ENCODE peak calls at places on chromosomes 5 and 9, in nine cellular contexts. I, C, F, M, G, P, S, N and V are unnamed samples.

GRCh38 chr9:135522137-135522877 is 1.1 kb downstream of the LCN1 start:
- DNase-seq in I (no peak), C (no peak), F (no peak), M (no peak), G (no peak), P (no peak), S (peak; percentile 76), N (no peak), V (no peak)

GRCh38 chr9:130144703-130145102 is 27.5 kb upstream of the NCS1 start:
- DNase-seq in I (no peak), C (no peak), F (no peak), M (no peak), G (peak; percentile 37), P (no peak), S (no peak), N (no peak), V (no peak)

GRCh38 chr5:171494452-171495121 is 75.1 kb downstream of the FGF18 start:
- DNase-seq in I (peak; percentile 79), C (peak; percentile 16), F (no peak), M (no peak), G (peak; percentile 66), P (no peak), S (no peak), N (peak; percentile 51), V (no peak)

GRCh38 chr5:134436523-134437339 is 25.1 kb upstream of the CDKN2AIPNL start:
- DNase-seq in I (peak; percentile 79), C (peak; percentile 74), F (peak; percentile 15), M (no peak), G (peak; percentile 52), P (peak; percentile 10), S (no peak), N (peak; percentile 98), V (no peak)

GRCh38 chr9:4555251-4555650 is 65.0 kb downstream of the SLC1A1 start:
- DNase-seq in I (no peak), C (no peak), F (no peak), M (no peak), G (peak; percentile 62), P (no peak), S (no peak), N (peak; percentile 51), V (no peak)

GRCh38 chr5:161696992-161697391 is 11.5 kb downstream of the GABRA6 start:
- DNase-seq in I (no peak), C (no peak), F (no peak), M (no peak), G (no peak), P (no peak), S (no peak), N (no peak), V (no peak)

GRCh38 chr5:133285583-133286021 is 233.8 kb downstream of the HSPA4 start:
- DNase-seq in I (peak; percentile 95), C (peak; percentile 24), F (no peak), M (no peak), G (peak; percentile 54), P (no peak), S (no peak), N (peak; percentile 91), V (peak; percentile 66)

GRCh38 chr5:120152472-120152871 is 311.6 kb upstream of the PRR16 start:
- DNase-seq in I (peak; percentile 35), C (peak; percentile 55), F (no peak), M (no peak), G (no peak), P (no peak), S (no peak), N (peak; percentile 86), V (no peak)

GRCh38 chr9:19446361-19446861 is 37.6 kb downstream of the ACER2 start:
- DNase-seq in I (no peak), C (no peak), F (no peak), M (no peak), G (no peak), P (no peak), S (no peak), N (no peak), V (no peak)

GRCh38 chr5:168341178-168341577 is 49.7 kb downstream of the WWC1 start:
- DNase-seq in I (peak; percentile 68), C (no peak), F (no peak), M (no peak), G (no peak), P (no peak), S (no peak), N (peak; percentile 65), V (no peak)

GRCh38 chr5:138905541-138905940 is 30.4 kb upstream of the LRRTM2 start:
- DNase-seq in I (peak; percentile 36), C (peak; percentile 41), F (no peak), M (peak; percentile 63), G (no peak), P (no peak), S (no peak), N (peak; percentile 86), V (no peak)

GRCh38 chr9:109449036-109449798 is 48.9 kb downstream of the PTPN3 start:
- DNase-seq in I (peak; percentile 86), C (no peak), F (no peak), M (no peak), G (no peak), P (no peak), S (peak; percentile 65), N (no peak), V (no peak)

GRCh38 chr9:73423891-73424290 is 272.2 kb downstream of the ANXA1 start:
- DNase-seq in I (no peak), C (no peak), F (no peak), M (no peak), G (no peak), P (no peak), S (no peak), N (no peak), V (no peak)

GRCh38 chr9:69421908-69422801 is 97.1 kb downstream of the ENTREP1 start:
- DNase-seq in I (peak; percentile 81), C (peak; percentile 29), F (peak; percentile 11), M (no peak), G (peak; percentile 67), P (no peak), S (no peak), N (peak; percentile 72), V (peak; percentile 70)

GRCh38 chr5:111697881-111698757 is 58.9 kb downstream of the NREP start:
- DNase-seq in I (no peak), C (no peak), F (no peak), M (no peak), G (no peak), P (no peak), S (no peak), N (no peak), V (no peak)

GRCh38 chr9:6440405-6440804 is 27.4 kb downstream of the UHRF2 start:
- DNase-seq in I (no peak), C (no peak), F (no peak), M (no peak), G (no peak), P (no peak), S (no peak), N (no peak), V (no peak)

GRCh38 chr5:170848033-170848432 is 13.8 kb upstream of the RANBP17 start:
- DNase-seq in I (no peak), C (no peak), F (no peak), M (no peak), G (no peak), P (no peak), S (no peak), N (peak; percentile 11), V (no peak)

GRCh38 chr9:112125961-112126388 is 49.1 kb downstream of the SUSD1 start:
- DNase-seq in I (no peak), C (no peak), F (no peak), M (no peak), G (no peak), P (no peak), S (no peak), N (peak; percentile 94), V (peak; percentile 55)

GRCh38 chr9:121779381-121780117 is 128.1 kb downstream of the DAB2IP start:
- DNase-seq in I (no peak), C (no peak), F (no peak), M (no peak), G (peak; percentile 54), P (no peak), S (no peak), N (no peak), V (no peak)